ENCODE peak calls at places on chromosomes 3 and 15, in four cellular contexts. One of them, this sample, is unnamed.

GRCh38 chr3:151918253-151919029 is 45.0 kb downstream of the SUCNR1 start:
- DNase-seq in stimulated activated effector memory CD8-positive, alpha-beta T cell treated with anti-CD3 and anti-CD28 coated beads, Interleukin-12 subunit alpha, Interleukin-12 subunit beta, amount 100 ng/mL, for 72 hours: no peak
- DNase-seq in naive thymus-derived CD8-positive, alpha-beta T cell: peak
- DNase-seq in sigmoid colon: no peak
- DNase-seq in this sample: no peak

GRCh38 chr15:44812029-44812517 is 75.7 kb downstream of the TRIM69 start:
- DNase-seq in stimulated activated effector memory CD8-positive, alpha-beta T cell treated with anti-CD3 and anti-CD28 coated beads, Interleukin-12 subunit alpha, Interleukin-12 subunit beta, amount 100 ng/mL, for 72 hours: no peak
- DNase-seq in naive thymus-derived CD8-positive, alpha-beta T cell: no peak
- DNase-seq in sigmoid colon: no peak
- DNase-seq in this sample: no peak

GRCh38 chr3:123027292-123028232 is at the start of gene SEMA5B:
- DNase-seq in stimulated activated effector memory CD8-positive, alpha-beta T cell treated with anti-CD3 and anti-CD28 coated beads, Interleukin-12 subunit alpha, Interleukin-12 subunit beta, amount 100 ng/mL, for 72 hours: peak
- DNase-seq in naive thymus-derived CD8-positive, alpha-beta T cell: no peak
- DNase-seq in sigmoid colon: no peak
- DNase-seq in this sample: peak

GRCh38 chr3:45582407-45582806 is 12.1 kb upstream of the LIMD1 start:
- DNase-seq in stimulated activated effector memory CD8-positive, alpha-beta T cell treated with anti-CD3 and anti-CD28 coated beads, Interleukin-12 subunit alpha, Interleukin-12 subunit beta, amount 100 ng/mL, for 72 hours: no peak
- DNase-seq in naive thymus-derived CD8-positive, alpha-beta T cell: no peak
- DNase-seq in sigmoid colon: peak
- DNase-seq in this sample: no peak

GRCh38 chr3:161035711-161036110 is 69.4 kb downstream of the B3GALNT1 start:
- DNase-seq in stimulated activated effector memory CD8-positive, alpha-beta T cell treated with anti-CD3 and anti-CD28 coated beads, Interleukin-12 subunit alpha, Interleukin-12 subunit beta, amount 100 ng/mL, for 72 hours: no peak
- DNase-seq in naive thymus-derived CD8-positive, alpha-beta T cell: no peak
- DNase-seq in sigmoid colon: no peak
- DNase-seq in this sample: no peak

GRCh38 chr3:190811775-190812480 is 50.6 kb downstream of the GMNC start:
- DNase-seq in stimulated activated effector memory CD8-positive, alpha-beta T cell treated with anti-CD3 and anti-CD28 coated beads, Interleukin-12 subunit alpha, Interleukin-12 subunit beta, amount 100 ng/mL, for 72 hours: no peak
- DNase-seq in naive thymus-derived CD8-positive, alpha-beta T cell: no peak
- DNase-seq in sigmoid colon: no peak
- DNase-seq in this sample: no peak

GRCh38 chr3:9638147-9638546 is 11.2 kb upstream of the MTMR14 start:
- DNase-seq in stimulated activated effector memory CD8-positive, alpha-beta T cell treated with anti-CD3 and anti-CD28 coated beads, Interleukin-12 subunit alpha, Interleukin-12 subunit beta, amount 100 ng/mL, for 72 hours: no peak
- DNase-seq in naive thymus-derived CD8-positive, alpha-beta T cell: no peak
- DNase-seq in sigmoid colon: no peak
- DNase-seq in this sample: no peak

GRCh38 chr3:142318331-142318730 is 92.9 kb upstream of the GK5 start:
- DNase-seq in stimulated activated effector memory CD8-positive, alpha-beta T cell treated with anti-CD3 and anti-CD28 coated beads, Interleukin-12 subunit alpha, Interleukin-12 subunit beta, amount 100 ng/mL, for 72 hours: no peak
- DNase-seq in naive thymus-derived CD8-positive, alpha-beta T cell: no peak
- DNase-seq in sigmoid colon: no peak
- DNase-seq in this sample: no peak

GRCh38 chr15:75346796-75347221 is at the start of gene NEIL1:
- DNase-seq in stimulated activated effector memory CD8-positive, alpha-beta T cell treated with anti-CD3 and anti-CD28 coated beads, Interleukin-12 subunit alpha, Interleukin-12 subunit beta, amount 100 ng/mL, for 72 hours: no peak
- DNase-seq in naive thymus-derived CD8-positive, alpha-beta T cell: no peak
- DNase-seq in sigmoid colon: no peak
- DNase-seq in this sample: peak